ENCODE peak calls at places on chromosome 2, in six cellular contexts. Z is Peyer's patch, O is osteocyte, D is esophagus muscularis mucosa, L is adrenal gland, Y is WTC11. R is an unnamed sample.

GRCh38 chr2:205352593-205352992 is 329.7 kb upstream of the NRP2 start:
- DNase-seq in Z (no peak), D (no peak), Y (no peak), L (no peak), O (no peak), R (no peak)

GRCh38 chr2:212721026-212721451 is 182.4 kb upstream of the ERBB4 start:
- DNase-seq in Y (no peak), O (peak), L (no peak), Z (no peak), D (no peak), R (no peak)

GRCh38 chr2:37282746-37283145 is 41.9 kb downstream of the PRKD3 start:
- DNase-seq in D (no peak), Z (no peak), O (no peak), Y (no peak), L (no peak), R (no peak)

GRCh38 chr2:112006076-112006410 is 49.0 kb upstream of the TMEM87B start:
- DNase-seq in L (no peak), Y (no peak), D (no peak), Z (no peak), O (no peak), R (no peak)

GRCh38 chr2:138775725-138776124 is 4.5 kb downstream of the NXPH2 start:
- DNase-seq in Y (no peak), D (no peak), L (no peak), O (no peak), Z (no peak), R (no peak)

GRCh38 chr2:117875786-117876185 is 61.3 kb downstream of the DDX18 start:
- DNase-seq in Y (no peak), O (no peak), D (no peak), Z (no peak), L (no peak), R (no peak)

GRCh38 chr2:18501156-18501555 is 59.3 kb downstream of the RDH14 start:
- DNase-seq in O (no peak), D (no peak), L (no peak), Y (no peak), Z (no peak), R (no peak)

GRCh38 chr2:102755284-102755683 is 6.5 kb upstream of the TMEM182 start:
- DNase-seq in Y (no peak), L (no peak), O (no peak), Z (no peak), D (no peak), R (no peak)

GRCh38 chr2:127081826-127082633 is 24.9 kb downstream of the BIN1 start:
- DNase-seq in L (peak), D (no peak), O (no peak), Y (no peak), Z (peak), R (peak)

GRCh38 chr2:200405599-200406298 is 99.3 kb downstream of the SPATS2L start:
- DNase-seq in O (no peak), Y (no peak), L (no peak), D (no peak), Z (no peak), R (no peak)

GRCh38 chr2:53403836-53404413 is 363.7 kb upstream of the CHAC2 start:
- DNase-seq in D (no peak), O (no peak), Y (no peak), L (no peak), Z (no peak), R (no peak)

GRCh38 chr2:2788076-2788475 is 457.0 kb upstream of the MYT1L start:
- DNase-seq in Y (peak), D (no peak), Z (no peak), L (no peak), O (no peak), R (no peak)

GRCh38 chr2:117812443-117812842 is 2.0 kb upstream of the DDX18 start:
- DNase-seq in D (no peak), O (no peak), Y (no peak), L (no peak), Z (no peak), R (no peak)

GRCh38 chr2:159832026-159832425 is 34.0 kb upstream of the CD302 start:
- DNase-seq in D (no peak), O (no peak), Z (no peak), Y (no peak), L (no peak), R (no peak)
- TF ChIP-seq CTCF in D (no peak), O (no peak), Z (no peak), Y (no peak), L (no peak), R (no peak)

GRCh38 chr2:169479257-169480078 is at the start of gene BBS5:
- DNase-seq in O (peak), Z (peak), D (no peak), L (peak), Y (peak), R (peak)
- TF ChIP-seq CTCF in O (peak), Z (no peak), D (peak), L (no peak), Y (no peak), R (no peak)

DNA sequence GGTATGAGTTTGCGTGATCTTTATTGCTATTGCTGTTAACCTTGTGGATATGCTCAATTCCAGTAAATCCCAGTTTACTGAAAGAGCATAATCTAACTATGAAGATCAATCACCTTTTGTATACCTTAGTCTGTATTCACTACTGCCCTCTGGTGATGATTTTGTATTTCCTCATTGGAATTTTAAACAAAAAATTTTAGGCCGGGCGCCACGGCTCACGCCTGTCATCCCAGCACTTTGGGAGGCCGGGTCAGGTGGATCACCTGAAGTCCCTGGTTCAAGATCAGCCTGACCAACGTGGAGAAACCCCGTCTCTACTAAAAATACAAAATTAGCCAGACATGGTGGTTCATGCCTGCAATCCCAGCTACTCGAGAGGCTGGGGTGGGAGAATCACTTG is 5.1 kb downstream of the COMMD1 start:
- DNase-seq in Z (no peak), O (no peak), L (no peak), Y (no peak), D (no peak), R (no peak)
- TF ChIP-seq CTCF in Z (no peak), O (peak), L (no peak), Y (no peak), D (peak), R (no peak)

DNA sequence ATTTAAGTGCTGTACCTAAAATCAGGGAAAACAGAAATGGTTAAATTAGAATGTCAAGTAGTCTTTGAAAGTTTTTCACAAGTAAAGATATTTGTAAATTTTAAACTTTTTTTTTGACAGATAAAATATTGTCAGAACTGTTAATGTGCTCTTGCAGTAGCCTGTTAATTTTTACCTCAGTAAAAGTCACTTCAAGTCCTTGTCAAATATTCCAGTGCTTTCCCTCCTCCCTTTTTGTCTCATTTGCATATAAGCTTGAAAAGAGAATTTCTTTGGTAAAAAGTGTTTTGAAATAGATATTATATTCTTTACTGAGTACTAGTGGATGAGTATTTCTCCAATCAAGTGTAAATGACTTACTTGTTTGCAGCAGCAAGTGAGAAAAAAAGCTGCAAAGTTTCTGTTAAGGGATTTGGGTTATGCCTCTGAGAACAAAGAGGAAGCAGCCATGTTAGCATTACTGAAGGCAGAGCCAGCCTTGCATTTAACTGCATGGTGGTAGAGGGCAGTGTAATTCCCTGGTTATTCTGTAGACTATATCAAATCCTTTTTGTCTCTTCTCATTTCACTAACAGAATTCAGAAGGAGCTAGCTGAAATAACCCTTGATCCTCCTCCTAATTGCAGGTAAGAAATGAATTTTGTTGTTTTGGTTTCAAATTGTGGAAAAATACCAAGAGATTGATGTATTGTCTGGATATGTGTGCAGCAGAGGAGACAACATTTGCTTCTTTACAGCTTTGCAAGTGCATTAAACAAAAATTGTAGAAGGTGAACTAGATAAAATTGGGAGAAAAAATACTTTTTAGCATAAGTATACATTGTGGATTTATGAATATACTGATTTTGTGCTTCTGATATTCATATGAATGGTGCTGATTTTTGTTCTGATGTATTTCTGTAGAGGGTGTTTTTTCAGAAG is 3.3 kb downstream of the UBE2E3 start:
- DNase-seq in D (no peak), Z (peak), L (peak), O (no peak), Y (no peak), R (no peak)
- TF ChIP-seq CTCF in D (peak), Z (no peak), L (no peak), O (peak), Y (no peak), R (no peak)